ENCODE peak calls at places on chromosomes 13 and 19, in six cellular contexts. B, A, I, R, U and W are unnamed samples.

GRCh38 chr19:4052993-4053422 is 13.7 kb downstream of the ZBTB7A start:
- DNase-seq in B (no peak), R (no peak), A (no peak), U (no peak), I (no peak), W (no peak)

GRCh38 chr19:18223860-18224524 is 2.2 kb downstream of the PDE4C start:
- DNase-seq in R (peak), I (no peak), U (peak), B (no peak), A (no peak), W (peak)

GRCh38 chr13:102191951-102192461 is 209.8 kb downstream of the FGF14 start:
- DNase-seq in A (peak), U (peak), B (no peak), R (peak), I (no peak), W (no peak)

GRCh38 chr13:107480130-107480529 is 735.2 kb downstream of the LIG4 start:
- DNase-seq in R (no peak), B (no peak), A (no peak), U (peak), I (no peak), W (no peak)

GRCh38 chr19:37977992-37978391 is 71.0 kb downstream of the SIPA1L3 start:
- DNase-seq in B (no peak), I (no peak), R (peak), A (peak), U (peak), W (no peak)

GRCh38 chr13:20847298-20847697 is 55.2 kb downstream of the XPO4 start:
- DNase-seq in R (peak), B (no peak), U (no peak), I (no peak), A (no peak), W (no peak)

GRCh38 chr19:50264483-50265186 is 61.2 kb downstream of the MYH14 start:
- DNase-seq in A (no peak), B (no peak), R (no peak), U (no peak), I (no peak), W (peak)

GRCh38 chr19:1086618-1087017 is 8.6 kb downstream of the POLR2E start:
- DNase-seq in R (no peak), B (no peak), A (no peak), U (no peak), I (no peak), W (no peak)

GRCh38 chr13:98495627-98496238 is 81.2 kb downstream of the STK24 start:
- DNase-seq in A (no peak), I (no peak), B (no peak), U (peak), R (no peak), W (no peak)

GRCh38 chr19:29583196-29584006 is 22.7 kb upstream of the POP4 start:
- DNase-seq in A (no peak), I (no peak), R (peak), U (peak), B (no peak), W (no peak)

GRCh38 chr19:29662604-29663404 is 2.5 kb upstream of the PLEKHF1 start:
- DNase-seq in I (peak), R (peak), A (peak), B (no peak), U (peak), W (peak)

GRCh38 chr19:49058592-49058991 is 1.0 kb upstream of the CGB7 start:
- DNase-seq in B (no peak), A (no peak), U (peak), I (no peak), R (peak), W (peak)

GRCh38 chr19:7602240-7602934 is 6.7 kb downstream of the CAMSAP3 start:
- DNase-seq in R (peak), B (no peak), A (no peak), I (no peak), U (no peak), W (no peak)

GRCh38 chr13:32117696-32118095 is 86.1 kb downstream of the FRY start:
- DNase-seq in R (no peak), A (no peak), U (peak), I (peak), B (no peak), W (peak)

GRCh38 chr13:93425411-93425810 is 198.8 kb downstream of the GPC6 start:
- DNase-seq in A (no peak), I (no peak), R (no peak), U (no peak), B (no peak), W (no peak)

GRCh38 chr13:44710576-44710975 is 134.4 kb upstream of the TSC22D1 start:
- DNase-seq in R (peak), B (no peak), U (peak), I (no peak), A (peak), W (no peak)

GRCh38 chr13:28805193-28805819 is 14.8 kb upstream of the MTUS2 start:
- DNase-seq in U (peak), I (no peak), A (no peak), B (no peak), R (peak), W (no peak)

GRCh38 chr19:45217193-45217956 is 27.8 kb downstream of the EXOC3L2 start:
- DNase-seq in A (no peak), U (no peak), I (no peak), B (no peak), R (no peak), W (no peak)

GRCh38 chr19:39542198-39542597 is 2.2 kb upstream of the EID2 start:
- DNase-seq in B (no peak), A (no peak), R (peak), U (no peak), I (no peak), W (no peak)